ENCODE peak calls at places on chromosomes 2 and 18, in seven cellular contexts. T, A, M, O, F, J and W are unnamed samples.

GRCh38 chr18:13136056-13136688 is 82.4 kb upstream of the LDLRAD4 start:
- DNase-seq in T (no peak), A (peak), M (no peak), O (peak), F (peak), J (no peak), W (peak)

GRCh38 chr2:173909846-173910245 is 55.3 kb downstream of the SP3 start:
- DNase-seq in T (no peak), A (no peak), M (no peak), O (no peak), F (no peak), J (no peak), W (no peak)

GRCh38 chr2:3293221-3293620 is 84.4 kb downstream of the EIPR1 start:
- DNase-seq in T (no peak), A (no peak), M (no peak), O (peak), F (no peak), J (no peak), W (peak)

GRCh38 chr2:205775091-205775876 is 93.0 kb downstream of the NRP2 start:
- DNase-seq in T (no peak), A (peak), M (no peak), O (no peak), F (no peak), J (no peak), W (no peak)

GRCh38 chr2:180647651-180648050 is 332.8 kb upstream of the UBE2E3 start:
- DNase-seq in T (no peak), A (no peak), M (no peak), O (no peak), F (no peak), J (no peak), W (no peak)

GRCh38 chr18:3994061-3994687 is 460.9 kb downstream of the DLGAP1 start:
- DNase-seq in T (no peak), A (no peak), M (no peak), O (no peak), F (no peak), J (no peak), W (no peak)

GRCh38 chr2:98822301-98823164 is 91.6 kb upstream of the MGAT4A start:
- DNase-seq in T (no peak), A (no peak), M (no peak), O (peak), F (no peak), J (peak), W (peak)

GRCh38 chr18:44897445-44898215 is 216.9 kb downstream of the SETBP1 start:
- DNase-seq in T (no peak), A (no peak), M (no peak), O (no peak), F (no peak), J (no peak), W (no peak)

GRCh38 chr2:173590278-173590811 is 235.7 kb downstream of the CDCA7 start:
- DNase-seq in T (peak), A (peak), M (no peak), O (no peak), F (peak), J (no peak), W (no peak)

GRCh38 chr2:109208071-109208950 is 79.3 kb downstream of the SH3RF3 start:
- DNase-seq in T (no peak), A (peak), M (no peak), O (peak), F (no peak), J (no peak), W (no peak)

GRCh38 chr2:86176583-86176982 is 18.7 kb downstream of the IMMT start:
- DNase-seq in T (no peak), A (no peak), M (no peak), O (no peak), F (no peak), J (no peak), W (no peak)

GRCh38 chr2:230758566-230759480 is 46.2 kb downstream of the CAB39 start:
- DNase-seq in T (no peak), A (peak), M (no peak), O (no peak), F (no peak), J (no peak), W (no peak)

GRCh38 chr2:3729786-3730185 is 26.4 kb downstream of the DCDC2C start:
- DNase-seq in T (no peak), A (no peak), M (no peak), O (no peak), F (no peak), J (no peak), W (no peak)

GRCh38 chr2:70893186-70893585 is 42.5 kb upstream of the ATP6V1B1 start:
- DNase-seq in T (no peak), A (no peak), M (no peak), O (no peak), F (no peak), J (no peak), W (no peak)

GRCh38 chr18:67862069-67862468 is 345.5 kb upstream of the DSEL start:
- DNase-seq in T (no peak), A (peak), M (no peak), O (no peak), F (no peak), J (no peak), W (no peak)

GRCh38 chr18:2898131-2898640 is 51.4 kb downstream of the EMILIN2 start:
- DNase-seq in T (peak), A (peak), M (no peak), O (peak), F (no peak), J (no peak), W (no peak)

GRCh38 chr2:37344453-37345361 is at the start of gene QPCT:
- DNase-seq in T (no peak), A (peak), M (peak), O (peak), F (peak), J (no peak), W (peak)

GRCh38 chr2:191877875-191878274 is 31.0 kb upstream of the CAVIN2 start:
- DNase-seq in T (no peak), A (no peak), M (no peak), O (no peak), F (no peak), J (no peak), W (no peak)

GRCh38 chr2:170270278-170270864 is 92.4 kb downstream of the MYO3B start:
- DNase-seq in T (no peak), A (no peak), M (no peak), O (no peak), F (no peak), J (no peak), W (no peak)

GRCh38 chr18:2171840-2172625 is 399.3 kb downstream of the METTL4 start:
- DNase-seq in T (no peak), A (no peak), M (no peak), O (no peak), F (no peak), J (no peak), W (no peak)

GRCh38 chr18:58838946-58839345 is 25.7 kb upstream of the ZNF532 start:
- DNase-seq in T (no peak), A (no peak), M (no peak), O (no peak), F (no peak), J (no peak), W (no peak)

GRCh38 chr2:160419776-160420521 is 73.7 kb downstream of the RBMS1 start:
- DNase-seq in T (no peak), A (peak), M (no peak), O (no peak), F (no peak), J (no peak), W (no peak)

GRCh38 chr2:48674933-48675332 is 57.3 kb downstream of the GTF2A1L start:
- DNase-seq in T (no peak), A (no peak), M (no peak), O (no peak), F (peak), J (no peak), W (no peak)

GRCh38 chr2:100208375-100208774 is 66.0 kb upstream of the AFF3 start:
- DNase-seq in T (no peak), A (no peak), M (peak), O (no peak), F (no peak), J (peak), W (no peak)

GRCh38 chr2:188245230-188245629 is 46.4 kb upstream of the GULP1 start:
- DNase-seq in T (no peak), A (no peak), M (no peak), O (no peak), F (no peak), J (no peak), W (no peak)

GRCh38 chr2:135257383-135258090 is 205.4 kb downstream of the RAB3GAP1 start:
- DNase-seq in T (no peak), A (peak), M (no peak), O (no peak), F (no peak), J (no peak), W (no peak)

GRCh38 chr2:212863185-212863588 is 288.2 kb downstream of the IKZF2 start:
- DNase-seq in T (no peak), A (peak), M (no peak), O (peak), F (peak), J (no peak), W (peak)